ENCODE peak calls at places on chromosomes 12 and 14, in nine cellular contexts. S is heart left ventricle, Z is sigmoid colon, E is hepatocyte, X is left lung, Q is heart right ventricle, N is uterus, U is PC-3, R is psoas muscle. I is an unnamed sample. For H3K36me3 and H3K27me3, the result is how much of the 10 kb centered on the place peaks cover.

GRCh38 chr14:43765474-43765873 is 741.6 kb downstream of the FSCB start:
- DNase-seq in S (no peak), Z (no peak), E (no peak), X (no peak), Q (no peak), N (no peak), U (peak), R (no peak), I (no peak)

GRCh38 chr14:96762650-96763049 is 34.5 kb upstream of the VRK1 start:
- DNase-seq in S (no peak), Z (no peak), E (peak), X (no peak), Q (no peak), N (no peak), U (peak), R (no peak), I (peak)

GRCh38 chr14:74985806-74986205 is 16.9 kb upstream of the EIF2B2 start:
- DNase-seq in S (no peak), Z (no peak), E (no peak), X (no peak), Q (no peak), N (no peak), U (no peak), R (no peak), I (no peak)

GRCh38 chr14:97306785-97307246 is 509.6 kb downstream of the VRK1 start:
- DNase-seq in S (no peak), Z (no peak), E (no peak), X (no peak), Q (no peak), N (no peak), U (peak), R (no peak), I (no peak)

GRCh38 chr12:18068355-18068754 is 21.6 kb downstream of the RERGL start:
- DNase-seq in S (no peak), Z (no peak), E (no peak), X (no peak), Q (no peak), N (no peak), U (no peak), R (no peak), I (no peak)

GRCh38 chr14:105087308-105087962 is 22.2 kb upstream of the GPR132 start:
- DNase-seq in S (peak), Z (peak), E (peak), X (peak), Q (no peak), N (peak), U (peak), R (no peak), I (peak)

GRCh38 chr14:103382375-103382774 is 2.8 kb upstream of the MARK3 start:
- DNase-seq in S (no peak), Z (no peak), E (peak), X (no peak), Q (no peak), N (no peak), U (no peak), R (no peak), I (no peak)

GRCh38 chr12:80186727-80187217 is 87.4 kb downstream of the OTOGL start:
- DNase-seq in S (no peak), Z (peak), E (peak), X (no peak), Q (peak), N (peak), U (peak), R (no peak), I (peak)

GRCh38 chr14:90785474-90785873 is 30.8 kb downstream of the TTC7B start:
- DNase-seq in S (no peak), Z (peak), E (no peak), X (peak), Q (no peak), N (peak), U (peak), R (no peak), I (peak)

GRCh38 chr14:78319826-78320635 is 149.9 kb downstream of the NRXN3 start:
- DNase-seq in S (no peak), Z (no peak), E (no peak), X (no peak), Q (no peak), N (no peak), U (no peak), R (no peak), I (no peak)

GRCh38 chr12:79933580-79934264 is 1.2 kb downstream of the PPP1R12A start:
- DNase-seq in S (no peak), Z (no peak), E (no peak), X (no peak), Q (no peak), N (no peak), U (peak), R (no peak), I (peak)

GRCh38 chr12:104109446-104110271 is 28.4 kb downstream of the NFYB start:
- DNase-seq in S (no peak), Z (no peak), E (no peak), X (no peak), Q (no peak), N (no peak), U (no peak), R (no peak), I (no peak)

GRCh38 chr12:131116437-131117117 is 162.9 kb downstream of the ADGRD1 start:
- DNase-seq in S (peak), Z (peak), E (peak), X (no peak), Q (no peak), N (peak), U (peak), R (peak), I (peak)

GRCh38 chr12:83322816-83323215 is 636.1 kb downstream of the TMTC2 start:
- DNase-seq in S (no peak), Z (no peak), E (no peak), X (no peak), Q (no peak), N (no peak), U (no peak), R (no peak), I (no peak)

GRCh38 chr14:63726499-63726898 is 1.4 kb downstream of the SGPP1 start:
- DNase-seq in S (no peak), Z (no peak), E (no peak), X (no peak), Q (no peak), N (no peak), U (peak), R (no peak), I (peak)

GRCh38 chr14:55383541-55384140 is 28.0 kb downstream of the ATG14 start:
- DNase-seq in S (no peak), Z (no peak), E (no peak), X (no peak), Q (no peak), N (no peak), U (no peak), R (no peak), I (no peak)

GRCh38 chr14:24235804-24236688 is 3.3 kb downstream of the GMPR2 start:
- DNase-seq in S (no peak), Z (no peak), E (no peak), X (no peak), Q (no peak), N (no peak), U (no peak), R (no peak), I (no peak)

GRCh38 chr14:61620130-61620946 is 75.0 kb upstream of the HIF1A start:
- DNase-seq in S (no peak), Z (no peak), E (peak), X (no peak), Q (no peak), N (no peak), U (peak), R (no peak), I (no peak)

GRCh38 chr14:73714656-73715081 is 485 bp upstream of the PNMA1 start:
- DNase-seq in S (no peak), Z (no peak), E (no peak), X (no peak), Q (no peak), N (no peak), U (peak), R (no peak), I (peak)

GRCh38 chr14:75714993-75715392 is 53.9 kb downstream of the TTLL5 start:
- DNase-seq in S (no peak), Z (no peak), E (no peak), X (no peak), Q (no peak), N (peak), U (no peak), R (no peak), I (no peak)

GRCh38 chr12:51972849-51973273 is 21.4 kb downstream of the ACVR1B start:
- DNase-seq in S (no peak), Z (peak), E (peak), X (peak), Q (no peak), N (peak), U (no peak), R (no peak), I (no peak)
- H3K4me3 ChIP-seq in S (no peak), Z (no peak), E (no peak), X (peak), Q (no peak), N (no peak), U (no peak), R (no peak), I (no peak)

GRCh38 chr12:132730353-132730752 is 19.7 kb downstream of the PGAM5 start:
- DNase-seq in S (peak), Z (no peak), E (no peak), X (no peak), Q (no peak), N (no peak), U (no peak), R (no peak), I (peak)

GRCh38 chr12:132729541-132730320 is 19.1 kb downstream of the PGAM5 start:
- DNase-seq in S (peak), Z (no peak), E (no peak), X (no peak), Q (no peak), N (no peak), U (peak), R (no peak), I (peak)

GRCh38 chr12:132734206-132734605 is 23.6 kb downstream of the PGAM5 start:
- DNase-seq in S (no peak), Z (no peak), E (no peak), X (no peak), Q (no peak), N (no peak), U (no peak), R (no peak), I (no peak)

GRCh38 chr12:132735496-132735895 is 24.9 kb downstream of the PGAM5 start:
- DNase-seq in S (peak), Z (no peak), E (no peak), X (no peak), Q (no peak), N (no peak), U (no peak), R (no peak), I (peak)

DNA sequence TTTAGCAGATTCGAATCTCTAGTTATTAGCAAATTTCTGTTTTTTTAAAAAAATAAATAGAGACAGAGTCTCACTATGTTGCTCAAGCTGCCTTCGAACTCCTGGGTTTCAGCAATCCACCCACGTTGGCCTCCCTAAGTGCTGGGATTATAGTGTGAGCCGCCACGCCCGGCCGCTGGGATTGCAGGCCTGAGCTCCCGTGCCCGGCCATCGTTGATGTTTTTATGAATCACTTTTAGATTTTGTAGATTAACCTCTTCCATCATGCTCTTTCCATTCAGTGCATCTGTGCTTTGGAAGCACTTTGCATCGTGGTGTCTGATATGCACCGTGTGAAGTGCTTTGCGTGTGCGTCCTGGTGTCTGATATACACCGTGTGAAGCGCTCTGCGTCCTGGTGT is 20.9 kb downstream of the PGAM5 start:
- DNase-seq in S (peak), Z (no peak), E (no peak), X (no peak), Q (no peak), N (no peak), U (no peak), R (no peak), I (no peak)
- H3K36me3 ChIP-seq in S (half or more), Z (half or more), E (under half), X (under half), Q (half or more), N (under half), U (half or more), R (half or more), I (half or more)

DNA sequence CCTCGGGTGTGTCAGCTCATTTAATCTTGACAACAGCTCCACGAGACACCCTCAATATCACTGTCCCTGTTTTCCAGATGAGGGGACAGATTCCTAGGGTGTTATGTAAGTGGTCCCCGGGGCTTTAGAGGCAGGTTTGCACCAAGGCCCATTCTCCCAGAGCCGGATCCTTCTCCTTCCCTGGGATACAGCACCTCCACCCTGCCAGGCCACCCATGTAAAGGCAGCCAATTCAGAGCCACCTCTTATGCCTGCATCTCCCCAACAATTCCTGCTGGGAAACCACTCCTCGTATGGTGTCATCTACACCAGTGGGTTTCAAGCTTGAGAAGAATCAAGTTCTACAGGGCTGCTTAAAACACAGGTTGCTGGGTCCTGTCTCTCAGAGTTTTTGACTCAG is 4.1 kb upstream of the CYP46A1 start:
- DNase-seq in S (peak), Z (peak), E (no peak), X (no peak), Q (no peak), N (no peak), U (no peak), R (no peak), I (no peak)
- H3K27me3 ChIP-seq in S (under half), Z (under half), E (under half), X (under half), Q (under half), N (under half), U (under half), R (under half), I (under half)

GRCh38 chr12:25311501-25311900 is 60.8 kb upstream of the KRAS start:
- DNase-seq in S (no peak), Z (no peak), E (no peak), X (no peak), Q (no peak), N (no peak), U (no peak), R (no peak), I (no peak)
- H3K4me3 ChIP-seq in S (no peak), Z (no peak), E (no peak), X (no peak), Q (no peak), N (no peak), U (no peak), R (no peak), I (no peak)

GRCh38 chr14:67653651-67654280 is 20.7 kb downstream of the VTI1B start:
- DNase-seq in S (no peak), Z (peak), E (no peak), X (no peak), Q (no peak), N (no peak), U (no peak), R (no peak), I (no peak)
- H3K36me3 ChIP-seq in S (half or more), Z (under half), E (under half), X (under half), Q (half or more), N (under half), U (half or more), R (half or more), I (under half)

DNA sequence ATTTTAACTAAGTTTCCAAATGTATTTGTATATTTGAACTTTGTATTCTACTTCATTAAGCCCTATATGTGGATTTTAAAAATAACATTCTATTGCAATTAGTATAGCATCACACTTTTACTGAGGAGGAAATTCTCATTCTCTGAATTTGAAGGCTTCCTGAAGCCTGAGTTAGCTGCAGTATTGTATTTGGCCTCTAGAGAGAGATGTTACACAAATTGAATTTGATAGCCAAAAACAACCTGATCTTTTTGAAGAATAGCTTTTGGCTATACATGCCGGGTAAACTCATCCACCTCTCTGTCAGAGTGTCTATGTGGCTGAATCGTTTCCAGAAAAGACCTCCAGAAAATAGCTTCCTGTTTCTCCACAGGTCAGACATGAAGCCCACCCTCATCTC is 316.5 kb upstream of the OR4E1 start:
- DNase-seq in S (no peak), Z (no peak), E (no peak), X (no peak), Q (no peak), N (no peak), U (peak), R (no peak), I (no peak)
- H3K27me3 ChIP-seq in S (under half), Z (under half), E (under half), X (under half), Q (under half), N (under half), U (under half), R (under half), I (under half)

I was measured in H7.